ENCODE peak calls at places on chromosomes 7 and 10, in nine cellular contexts. U is left lung, Y is fibroblast of lung, B is neural crest cell, I is hepatocyte, A is OCI-LY7, H is epithelial cell of esophagus, M is choroid plexus epithelial cell, F is lung. E is an unnamed sample.

GRCh38 chr10:112919721-112920120 is 30.3 kb upstream of the TCF7L2 start:
- DNase-seq in U (no peak), Y (peak; percentile 48), B (no peak), I (no peak), A (no peak), H (peak; percentile 92), M (peak; percentile 59), F (no peak), E (no peak)

GRCh38 chr7:129797224-129797789 is 155.5 kb downstream of the UBE2H start:
- DNase-seq in U (no peak), Y (no peak), B (no peak), I (no peak), A (no peak), H (no peak), M (no peak), F (no peak), E (peak; percentile 33)

GRCh38 chr10:17409170-17409733 is 45.1 kb downstream of the ST8SIA6 start:
- DNase-seq in U (no peak), Y (peak; percentile 20), B (no peak), I (no peak), A (no peak), H (peak; percentile 16), M (peak; percentile 54), F (no peak), E (peak; percentile 38)

GRCh38 chr10:48465860-48466521 is 138.9 kb downstream of the ARHGAP22 start:
- DNase-seq in U (no peak), Y (no peak), B (no peak), I (no peak), A (no peak), H (peak; percentile 35), M (no peak), F (no peak), E (no peak)

GRCh38 chr7:141221007-141221612 is 147.2 kb downstream of the TMEM178B start:
- DNase-seq in U (no peak), Y (no peak), B (no peak), I (peak; percentile 37), A (no peak), H (peak; percentile 2), M (peak; percentile 6), F (no peak), E (peak; percentile 6)

GRCh38 chr10:47451998-47452494 is 31.9 kb downstream of the ANXA8 start:
- DNase-seq in U (no peak), Y (no peak), B (no peak), I (no peak), A (no peak), H (no peak), M (no peak), F (no peak), E (no peak)

GRCh38 chr10:128579902-128580301 is 453.7 kb upstream of the MKI67 start:
- DNase-seq in U (no peak), Y (no peak), B (no peak), I (no peak), A (no peak), H (no peak), M (no peak), F (no peak), E (no peak)

GRCh38 chr10:29946953-29947700 is 112.3 kb downstream of the JCAD start:
- DNase-seq in U (no peak), Y (peak; percentile 92), B (no peak), I (peak; percentile 51), A (no peak), H (peak; percentile 93), M (peak; percentile 89), F (peak; percentile 32), E (no peak)

DNA sequence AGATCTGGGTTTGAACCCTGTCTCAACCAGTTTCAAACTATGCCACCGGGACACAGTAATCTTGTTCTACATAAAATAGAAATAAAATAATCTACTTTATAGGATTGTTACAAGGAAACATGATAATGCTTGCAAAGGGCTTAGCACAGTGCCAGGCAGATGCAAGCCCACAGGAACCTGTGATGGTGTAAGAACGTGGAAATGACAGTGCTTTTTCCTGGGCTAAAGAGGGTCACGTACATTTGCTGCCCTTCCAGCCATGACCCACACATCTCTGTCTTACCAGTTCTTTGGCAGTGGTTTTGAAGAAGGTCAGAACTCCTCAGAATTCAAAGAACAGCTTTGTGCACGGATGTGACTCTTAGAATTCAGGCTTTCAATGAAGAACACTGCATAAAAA is 282.9 kb downstream of the CSTF2T start:
- DNase-seq in U (no peak), Y (no peak), B (no peak), I (no peak), A (no peak), H (no peak), M (no peak), F (no peak), E (no peak)
- TF ChIP-seq CTCF in U (no peak), Y (no peak), B (no peak), I (no peak), A (no peak), H (no peak), M (no peak), F (no peak), E (no peak)

GRCh38 chr10:79270471-79271246 is 76.6 kb upstream of the PPIF start:
- DNase-seq in U (peak; percentile 88), Y (no peak), B (no peak), I (no peak), A (no peak), H (no peak), M (no peak), F (no peak), E (no peak)
- TF ChIP-seq CTCF in U (peak; percentile 16), Y (no peak), B (no peak), I (no peak), A (no peak), H (no peak), M (no peak), F (no peak), E (no peak)

DNA sequence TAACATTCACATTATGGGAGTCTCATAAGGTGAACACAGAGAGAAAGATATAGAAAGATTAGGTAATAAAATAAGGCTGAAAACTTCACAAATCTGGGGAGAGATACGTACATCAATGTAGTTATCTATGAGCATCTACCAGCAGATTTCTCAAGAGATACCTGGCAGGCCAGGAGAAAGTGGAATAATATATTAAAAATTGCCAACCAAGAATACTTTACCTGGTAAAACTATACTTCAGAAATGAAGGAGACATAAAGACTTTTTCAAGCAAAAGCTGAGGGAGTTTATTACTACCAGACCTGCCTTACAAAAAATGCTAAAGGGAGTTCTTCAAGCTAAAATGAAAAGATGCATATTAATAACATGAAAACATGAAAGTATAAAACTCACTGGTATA is 78.8 kb upstream of the COMTD1 start:
- DNase-seq in U (no peak), Y (no peak), B (no peak), I (no peak), A (no peak), H (no peak), M (no peak), F (no peak), E (no peak)
- TF ChIP-seq CTCF in U (no peak), Y (no peak), B (no peak), I (no peak), A (no peak), H (no peak), M (no peak), F (no peak), E (no peak)

DNA sequence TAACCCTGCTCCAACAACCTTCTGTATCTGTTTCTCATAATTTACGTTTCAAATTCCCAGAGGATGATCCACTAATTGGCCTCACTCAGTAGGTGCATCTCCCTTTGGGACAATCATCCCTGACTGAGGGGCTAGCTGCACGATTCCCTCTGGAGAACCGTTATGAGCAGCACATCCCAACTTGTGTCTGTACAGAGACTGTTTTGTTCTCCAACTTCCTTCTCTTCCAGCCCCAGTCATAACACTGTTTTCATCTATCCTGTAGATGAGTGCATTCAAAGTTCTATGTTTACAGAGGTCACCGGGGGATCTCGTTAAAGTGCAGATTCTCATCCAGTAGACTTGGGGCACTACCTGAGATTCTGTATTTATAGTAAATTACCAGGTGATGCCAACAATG is 187.2 kb downstream of the REEP3 start:
- DNase-seq in U (no peak), Y (no peak), B (no peak), I (no peak), A (no peak), H (no peak), M (no peak), F (no peak), E (no peak)
- TF ChIP-seq CTCF in U (no peak), Y (no peak), B (no peak), I (no peak), A (no peak), H (no peak), M (no peak), F (no peak), E (no peak)

E was measured in A673.